ENCODE peak calls at places on chromosome 14, in ten cellular contexts. J is EL; B is stomach; S is brain microvascular endothelial cell; D is kidney epithelial cell; W is right atrium auricular region; R is stimulated activated CD4-positive, alpha-beta T cell treated with anti-CD3 and anti-CD28 coated beads, TNF-alpha, amount 100 ng/mL, for 48 hours; P is HFF-Myc; Q is astrocyte; G is T follicular helper cell. U is an unnamed sample.

GRCh38 chr14:66099931-66100330 is 386.2 kb upstream of the CCDC196 start:
- DNase-seq in D (no peak), P (no peak), G (no peak), R (no peak), B (no peak), S (no peak), J (no peak), W (no peak), Q (no peak), U (no peak)

GRCh38 chr14:51298895-51299294 is 58.8 kb downstream of the TMX1 start:
- DNase-seq in G (no peak), J (peak), W (no peak), Q (peak), P (no peak), D (no peak), R (no peak), B (no peak), S (no peak), U (no peak)

GRCh38 chr14:35985504-35986218 is 159.5 kb downstream of the BRMS1L start:
- DNase-seq in W (no peak), D (peak), P (no peak), S (no peak), J (no peak), G (no peak), B (no peak), R (no peak), Q (no peak), U (no peak)

GRCh38 chr14:37428954-37429353 is 166.1 kb downstream of the FOXA1 start:
- DNase-seq in B (no peak), J (no peak), D (no peak), W (no peak), G (no peak), P (no peak), Q (no peak), S (no peak), R (no peak), U (no peak)

GRCh38 chr14:96745500-96746051 is 51.6 kb upstream of the VRK1 start:
- DNase-seq in G (no peak), W (no peak), D (no peak), R (no peak), S (no peak), J (no peak), Q (no peak), B (no peak), P (no peak), U (no peak)

GRCh38 chr14:83342590-83342989 is 1808.9 kb upstream of the SEL1L start:
- DNase-seq in R (no peak), P (peak), J (no peak), Q (no peak), G (no peak), B (no peak), D (no peak), S (no peak), W (no peak), U (no peak)

GRCh38 chr14:31962920-31963319 is 114.2 kb upstream of the ARHGAP5 start:
- DNase-seq in G (no peak), J (no peak), P (no peak), W (no peak), S (no peak), D (no peak), R (no peak), Q (no peak), B (no peak), U (no peak)

GRCh38 chr14:89466460-89466859 is 49.4 kb upstream of the FOXN3 start:
- DNase-seq in P (no peak), Q (no peak), G (no peak), J (no peak), R (no peak), W (no peak), S (no peak), D (no peak), B (no peak), U (no peak)

GRCh38 chr14:70013269-70013873 is 134.2 kb downstream of the SMOC1 start:
- DNase-seq in J (peak), R (no peak), G (no peak), S (no peak), B (peak), D (no peak), P (no peak), Q (no peak), W (no peak), U (no peak)

GRCh38 chr14:94394594-94395305 is 6.3 kb upstream of the SERPINA1 start:
- DNase-seq in J (peak), B (no peak), S (peak), G (no peak), W (peak), D (no peak), P (no peak), R (no peak), Q (peak), U (no peak)

GRCh38 chr14:89198544-89199329 is 218.3 kb downstream of the FOXN3 start:
- DNase-seq in P (no peak), J (no peak), R (no peak), S (no peak), B (peak), G (no peak), D (no peak), Q (no peak), W (peak), U (no peak)

GRCh38 chr14:65849558-65849957 is 437.0 kb downstream of the FUT8 start:
- DNase-seq in P (no peak), D (no peak), W (peak), G (no peak), J (no peak), R (no peak), B (no peak), S (no peak), Q (no peak), U (no peak)

GRCh38 chr14:51738754-51739153 is 87.0 kb downstream of the FRMD6 start:
- DNase-seq in D (no peak), P (no peak), J (no peak), S (no peak), Q (no peak), G (no peak), B (no peak), W (no peak), R (no peak), U (no peak)

GRCh38 chr14:77912754-77913556 is 113.0 kb downstream of the ADCK1 start:
- DNase-seq in Q (no peak), W (no peak), J (no peak), R (no peak), B (no peak), D (no peak), P (no peak), G (no peak), S (no peak), U (no peak)

GRCh38 chr14:100855256-100855930 is 29.5 kb downstream of the MEG3 start:
- DNase-seq in J (no peak), B (no peak), S (no peak), R (no peak), G (no peak), P (no peak), Q (no peak), D (no peak), W (no peak), U (no peak)

GRCh38 chr14:95727084-95727700 is 13.3 kb upstream of the TCL1A start:
- DNase-seq in J (no peak), R (no peak), P (no peak), S (no peak), D (no peak), Q (no peak), B (no peak), W (no peak), G (no peak), U (no peak)

GRCh38 chr14:24576178-24576577 is at the start of gene CTSG:
- DNase-seq in P (no peak), G (no peak), D (no peak), J (no peak), R (no peak), W (no peak), Q (no peak), B (no peak), S (no peak), U (no peak)

GRCh38 chr14:62585247-62585646 is 460.0 kb downstream of the KCNH5 start:
- DNase-seq in W (no peak), B (no peak), R (no peak), D (no peak), J (no peak), Q (no peak), S (no peak), P (no peak), G (no peak), U (no peak)

GRCh38 chr14:78758333-78758732 is 588.2 kb downstream of the NRXN3 start:
- DNase-seq in P (no peak), R (no peak), W (no peak), S (peak), G (no peak), Q (peak), B (no peak), D (no peak), J (peak), U (no peak)

GRCh38 chr14:29054119-29054518 is 287.5 kb downstream of the FOXG1 start:
- DNase-seq in P (no peak), W (no peak), J (no peak), D (no peak), S (no peak), R (no peak), G (no peak), B (no peak), Q (no peak), U (no peak)

GRCh38 chr14:54366726-54367707 is 29.8 kb upstream of the CDKN3 start:
- DNase-seq in J (peak), D (no peak), G (peak), B (peak), Q (peak), R (no peak), W (peak), P (no peak), S (peak), U (peak)

GRCh38 chr14:77302926-77303325 is 17.8 kb downstream of the POMT2 start:
- DNase-seq in R (peak), J (peak), G (no peak), S (peak), B (no peak), D (peak), P (no peak), W (no peak), Q (peak), U (no peak)

GRCh38 chr14:79378020-79378419 is 833.3 kb downstream of the DIO2 start:
- DNase-seq in R (no peak), B (no peak), G (no peak), J (no peak), W (no peak), Q (no peak), D (no peak), P (no peak), S (no peak), U (no peak)

GRCh38 chr14:100856056-100856950 is 30.4 kb downstream of the MEG3 start:
- DNase-seq in Q (no peak), B (no peak), W (no peak), J (no peak), S (no peak), P (no peak), G (no peak), R (no peak), D (no peak), U (no peak)

GRCh38 chr14:54582334-54582733 is 15.4 kb downstream of the SAMD4A start:
- DNase-seq in G (no peak), P (no peak), S (no peak), B (no peak), D (no peak), W (no peak), Q (no peak), R (no peak), J (no peak), U (no peak)